ENCODE peak calls at places on chromosomes 2 and 18, in seven cellular contexts. B, A, G, C, N, M and J are unnamed samples.

GRCh38 chr2:40935349-40935748 is 483.5 kb upstream of the SLC8A1 start:
- DNase-seq in B (no peak), A (no peak), G (no peak), C (peak; percentile 62), N (no peak), M (no peak), J (no peak)

GRCh38 chr2:151085101-151085640 is 176.5 kb downstream of the RBM43 start:
- DNase-seq in B (no peak), A (no peak), G (no peak), C (no peak), N (no peak), M (no peak), J (no peak)

GRCh38 chr18:25650201-25650941 is 298.4 kb upstream of the ZNF521 start:
- DNase-seq in B (no peak), A (no peak), G (no peak), C (no peak), N (no peak), M (no peak), J (no peak)

GRCh38 chr18:48023334-48024008 is 93.0 kb upstream of the SMAD2 start:
- DNase-seq in B (peak; percentile 31), A (no peak), G (peak; percentile 65), C (peak; percentile 87), N (no peak), M (no peak), J (no peak)

GRCh38 chr18:54762386-54762785 is 65.9 kb upstream of the RAB27B start:
- DNase-seq in B (no peak), A (no peak), G (no peak), C (no peak), N (no peak), M (no peak), J (no peak)

GRCh38 chr2:1774929-1775328 is 30.6 kb upstream of the PXDN start:
- DNase-seq in B (no peak), A (no peak), G (no peak), C (no peak), N (no peak), M (no peak), J (no peak)

GRCh38 chr18:46160050-46160798 is 56.0 kb downstream of the HAUS1 start:
- DNase-seq in B (peak; percentile 48), A (no peak), G (no peak), C (no peak), N (no peak), M (no peak), J (no peak)

GRCh38 chr2:40859617-40860016 is 407.7 kb upstream of the SLC8A1 start:
- DNase-seq in B (no peak), A (no peak), G (no peak), C (peak; percentile 68), N (no peak), M (no peak), J (no peak)

GRCh38 chr2:65602851-65603250 is 170.5 kb upstream of the SPRED2 start:
- DNase-seq in B (no peak), A (no peak), G (no peak), C (no peak), N (no peak), M (no peak), J (no peak)

GRCh38 chr2:233248999-233249398 is 2.5 kb upstream of the ATG16L1 start:
- DNase-seq in B (no peak), A (no peak), G (no peak), C (no peak), N (no peak), M (no peak), J (no peak)

GRCh38 chr2:171166328-171166983 is 5.8 kb upstream of the TLK1 start:
- DNase-seq in B (no peak), A (no peak), G (no peak), C (no peak), N (no peak), M (no peak), J (no peak)

GRCh38 chr2:207571370-207571769 is 41.6 kb downstream of the CREB1 start:
- DNase-seq in B (no peak), A (no peak), G (no peak), C (no peak), N (no peak), M (no peak), J (no peak)

GRCh38 chr18:31821452-31822171 is 60.9 kb upstream of the SLC25A52 start:
- DNase-seq in B (no peak), A (no peak), G (no peak), C (no peak), N (no peak), M (no peak), J (no peak)

DNA sequence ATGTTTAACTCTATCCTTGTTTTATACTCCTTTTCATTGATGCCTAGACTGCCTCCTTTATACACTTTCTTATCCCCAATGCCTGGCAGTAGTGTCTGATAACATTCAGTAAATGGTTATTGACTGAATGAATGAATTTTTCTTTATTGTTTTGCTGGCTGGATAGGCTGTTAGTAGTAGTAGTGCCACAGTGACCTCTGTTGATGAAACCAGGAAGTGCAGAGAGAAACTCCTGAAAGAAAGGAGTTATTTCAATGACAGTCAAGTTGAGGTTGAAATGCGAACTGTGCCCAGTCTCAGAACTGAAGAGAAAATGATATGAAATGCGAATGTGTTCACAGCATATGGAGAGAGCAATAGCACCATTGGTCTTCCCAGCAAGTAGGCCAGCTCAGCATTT is 26.8 kb upstream of the SLC9A2 start:
- DNase-seq in B (no peak), A (no peak), G (peak; percentile 57), C (peak; percentile 76), N (no peak), M (no peak), J (no peak)
- TF ChIP-seq CTCF in B (peak; percentile 40), A (peak; percentile 41), G (no peak), C (peak; percentile 77), N (no peak), M (peak; percentile 35), J (peak; percentile 78)

DNA sequence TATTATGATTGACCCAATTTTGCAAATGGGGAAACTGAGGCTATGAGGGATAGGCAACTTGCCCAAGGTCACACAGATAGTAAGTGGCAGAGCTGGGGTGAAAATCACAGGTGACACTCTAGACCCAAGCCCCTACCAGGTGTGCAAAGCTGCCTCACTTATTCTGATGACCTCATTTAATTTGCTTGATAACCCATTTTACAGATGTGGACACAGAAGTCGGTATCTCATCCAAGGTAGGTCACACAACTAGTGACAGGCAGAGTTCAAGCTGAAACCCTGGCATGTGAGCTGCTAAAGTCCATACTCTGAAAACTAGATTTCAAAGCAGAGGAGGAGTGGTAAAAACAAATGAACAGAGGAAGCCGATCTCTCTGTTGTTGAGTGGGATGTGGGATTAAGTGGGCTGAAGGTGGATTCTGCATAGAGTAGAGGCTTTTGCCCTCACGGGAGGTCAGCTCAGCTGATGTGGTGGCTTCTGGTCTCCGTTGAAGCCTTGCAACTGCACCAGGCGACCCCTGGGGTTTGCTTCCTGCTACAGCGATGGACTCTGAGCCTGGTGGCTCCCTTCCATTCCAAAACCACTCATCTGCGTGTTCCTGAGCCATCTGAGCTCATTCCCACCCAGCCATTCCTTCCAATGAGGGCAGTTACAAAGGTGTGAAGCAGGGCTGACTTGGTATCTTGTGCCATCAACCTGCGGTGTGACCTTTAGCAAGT is 164.3 kb upstream of the FHL2 start:
- DNase-seq in B (no peak), A (no peak), G (no peak), C (no peak), N (no peak), M (no peak), J (no peak)
- H3K27me3 ChIP-seq in B (no peaks in the 10 kb centered on the region), A (peaks cover 3% of the 10 kb centered on the region), G (no peaks in the 10 kb centered on the region), C (no peaks in the 10 kb centered on the region), N (peaks cover 15% of the 10 kb centered on the region), M (peaks cover 43% of the 10 kb centered on the region), J (peaks cover 13% of the 10 kb centered on the region)

GRCh38 chr2:38076250-38076709 is 329 bp upstream of the CYP1B1 start:
- DNase-seq in B (peak; percentile 53), A (peak; percentile 82), G (peak; percentile 87), C (peak; percentile 96), N (peak; percentile 88), M (peak; percentile 76), J (peak; percentile 8)
- TF ChIP-seq CTCF in B (no peak), A (no peak), G (peak; percentile 52), C (peak; percentile 83), N (no peak), M (no peak), J (peak; percentile 54)

GRCh38 chr2:73894475-73894850 is 1.7 kb downstream of the ACTG2 start:
- DNase-seq in B (no peak), A (no peak), G (no peak), C (no peak), N (no peak), M (no peak), J (no peak)

GRCh38 chr2:73894877-73895276 is 2.1 kb downstream of the ACTG2 start:
- DNase-seq in B (no peak), A (no peak), G (no peak), C (no peak), N (no peak), M (no peak), J (no peak)

GRCh38 chr2:73895473-73895872 is 2.7 kb downstream of the ACTG2 start:
- DNase-seq in B (no peak), A (no peak), G (no peak), C (no peak), N (no peak), M (no peak), J (no peak)

GRCh38 chr2:73892631-73893329 is at the start of gene ACTG2:
- DNase-seq in B (no peak), A (no peak), G (no peak), C (no peak), N (no peak), M (no peak), J (no peak)

GRCh38 chr2:73893764-73894474 is 1.1 kb downstream of the ACTG2 start:
- DNase-seq in B (no peak), A (no peak), G (no peak), C (no peak), N (no peak), M (no peak), J (no peak)
- H3K27me3 ChIP-seq in B (no peaks in the 10 kb centered on the region), A (no peaks in the 10 kb centered on the region), G (no peaks in the 10 kb centered on the region), C (no peaks in the 10 kb centered on the region), N (no peaks in the 10 kb centered on the region), M (peaks cover 13% of the 10 kb centered on the region), J (no peaks in the 10 kb centered on the region)

DNA sequence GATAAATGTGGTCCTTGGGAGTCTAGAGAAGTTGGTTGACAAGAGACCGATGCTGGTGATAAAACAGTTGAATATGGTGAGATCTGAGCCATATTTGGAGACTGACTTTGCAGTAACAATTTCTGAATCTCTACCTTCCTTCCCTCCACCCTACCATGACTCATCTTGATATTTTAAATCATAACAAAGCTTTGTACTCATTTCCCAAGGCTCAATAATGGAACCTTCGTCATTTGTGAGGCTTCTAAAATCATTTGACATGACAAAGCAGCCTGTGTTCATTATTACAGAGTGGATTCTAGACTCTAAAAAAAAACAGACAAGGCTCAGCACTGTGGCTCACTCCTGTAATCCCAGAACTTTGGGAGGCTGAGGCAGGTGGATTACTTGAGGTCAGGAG is 38.5 kb upstream of the PDCL3 start:
- DNase-seq in B (no peak), A (no peak), G (no peak), C (no peak), N (no peak), M (no peak), J (no peak)
- TF ChIP-seq CTCF in B (no peak), A (no peak), G (no peak), C (no peak), N (no peak), M (no peak), J (no peak)